ENCODE peak calls at places on chromosomes 7 and 10, in four cellular contexts. I is GM04504, Y is GM20000, J is prostate gland. K is an unnamed sample.

GRCh38 chr7:122885583-122886356 is 490 bp downstream of the CADPS2 start:
- DNase-seq in I (no peak), J (peak), Y (peak), K (no peak)

GRCh38 chr7:36923831-36924555 is 199.7 kb upstream of the AOAH start:
- DNase-seq in I (no peak), J (no peak), Y (no peak), K (no peak)

GRCh38 chr7:98978672-98979071 is 100.3 kb downstream of the TRRAP start:
- DNase-seq in I (no peak), J (no peak), Y (no peak), K (no peak)

GRCh38 chr10:36036137-36036536 is 394.0 kb upstream of the FZD8 start:
- DNase-seq in Y (no peak), J (no peak), I (no peak), K (no peak)

GRCh38 chr7:66452165-66452564 is 176.5 kb upstream of the KCTD7 start:
- DNase-seq in I (peak), J (no peak), Y (no peak), K (no peak)

GRCh38 chr7:35003679-35004278 is 33.5 kb downstream of the DPY19L1 start:
- DNase-seq in J (peak), Y (no peak), I (peak), K (peak)

GRCh38 chr7:35647171-35647574 is 47.8 kb downstream of the HERPUD2 start:
- DNase-seq in Y (no peak), J (no peak), I (no peak), K (no peak)

GRCh38 chr10:70440296-70441160 is 953 bp downstream of the NODAL start:
- DNase-seq in Y (no peak), I (no peak), J (no peak), K (no peak)

GRCh38 chr7:13257661-13258060 is 570.2 kb downstream of the ARL4A start:
- DNase-seq in J (no peak), I (no peak), Y (no peak), K (no peak)

GRCh38 chr7:44377134-44377463 is 51.7 kb upstream of the CAMK2B start:
- DNase-seq in J (no peak), Y (no peak), I (no peak), K (no peak)

GRCh38 chr7:74412603-74413002 is 41.1 kb upstream of the GTF2IRD1 start:
- DNase-seq in Y (no peak), I (no peak), J (no peak), K (no peak)

GRCh38 chr7:26843696-26844095 is 20.7 kb downstream of the SKAP2 start:
- DNase-seq in Y (no peak), I (no peak), J (no peak), K (no peak)

GRCh38 chr10:44908071-44908709 is 2.9 kb upstream of the TMEM72 start:
- DNase-seq in I (no peak), J (no peak), Y (no peak), K (no peak)

GRCh38 chr10:77413231-77413630 is 224.4 kb downstream of the KCNMA1 start:
- DNase-seq in I (no peak), Y (no peak), J (no peak), K (no peak)

GRCh38 chr10:99292159-99292558 is 37.0 kb upstream of the CNNM1 start:
- DNase-seq in I (peak), Y (no peak), J (no peak), K (no peak)

GRCh38 chr10:100993986-100994708 is 5.5 kb upstream of the LZTS2 start:
- DNase-seq in I (no peak), J (no peak), Y (no peak), K (no peak)

GRCh38 chr10:5589963-5590511 is 65.3 kb downstream of the CALML3 start:
- DNase-seq in I (no peak), Y (no peak), J (no peak), K (no peak)

GRCh38 chr7:138935438-138936079 is 45.6 kb downstream of the KIAA1549 start:
- DNase-seq in J (no peak), I (peak), Y (no peak), K (no peak)

GRCh38 chr7:154907651-154908620 is 95.0 kb downstream of the PAXIP1 start:
- DNase-seq in I (no peak), J (no peak), Y (no peak), K (no peak)

GRCh38 chr10:77359287-77359691 is 278.3 kb downstream of the KCNMA1 start:
- DNase-seq in I (no peak), Y (no peak), J (no peak), K (no peak)

GRCh38 chr10:12811725-12812310 is 189.7 kb downstream of the CCDC3 start:
- DNase-seq in J (no peak), Y (no peak), I (no peak), K (no peak)

GRCh38 chr7:39294022-39294421 is 272.2 kb upstream of the YAE1 start:
- DNase-seq in I (no peak), J (no peak), Y (no peak), K (no peak)

GRCh38 chr7:35819310-35819709 is 18.5 kb downstream of the SEPTIN7 start:
- DNase-seq in I (no peak), J (no peak), Y (no peak), K (no peak)

GRCh38 chr10:68105820-68106219 is 3.5 kb upstream of the MYPN start:
- DNase-seq in Y (no peak), J (no peak), I (peak), K (no peak)